ENCODE peak calls at places on chromosomes 2 and 18, in six cellular contexts. One of them, this sample, is unnamed.

GRCh38 chr2:45652090-45653050 is 895 bp downstream of the PRKCE start:
- DNase-seq in H1: no peak
- DNase-seq in heart right ventricle: peak
- DNase-seq in iris pigment epithelial cell: peak
- DNase-seq in amniotic stem cell: peak
- DNase-seq in NCI-H1436: no peak
- DNase-seq in this sample: no peak

GRCh38 chr2:240437861-240438809 is 2.7 kb downstream of the GPC1 start:
- DNase-seq in NCI-H1436: peak
- DNase-seq in heart right ventricle: peak
- DNase-seq in amniotic stem cell: peak
- DNase-seq in H1: no peak
- DNase-seq in iris pigment epithelial cell: peak
- DNase-seq in this sample: peak

GRCh38 chr2:20617081-20617575 is 33.8 kb downstream of the HS1BP3 start:
- DNase-seq in NCI-H1436: no peak
- DNase-seq in amniotic stem cell: no peak
- DNase-seq in heart right ventricle: peak
- DNase-seq in iris pigment epithelial cell: no peak
- DNase-seq in H1: no peak
- DNase-seq in this sample: no peak

GRCh38 chr18:49865401-49865800 is 52.1 kb upstream of the ACAA2 start:
- DNase-seq in iris pigment epithelial cell: no peak
- DNase-seq in NCI-H1436: no peak
- DNase-seq in heart right ventricle: peak
- DNase-seq in H1: no peak
- DNase-seq in amniotic stem cell: no peak
- DNase-seq in this sample: no peak

GRCh38 chr2:217953011-217953481 is 49.7 kb downstream of the TNS1 start:
- DNase-seq in H1: no peak
- DNase-seq in iris pigment epithelial cell: no peak
- DNase-seq in NCI-H1436: no peak
- DNase-seq in amniotic stem cell: no peak
- DNase-seq in heart right ventricle: peak
- DNase-seq in this sample: no peak

GRCh38 chr2:83378921-83379320 is 1080.2 kb downstream of the SUCLG1 start:
- DNase-seq in iris pigment epithelial cell: no peak
- DNase-seq in H1: no peak
- DNase-seq in NCI-H1436: no peak
- DNase-seq in amniotic stem cell: no peak
- DNase-seq in heart right ventricle: no peak
- DNase-seq in this sample: no peak

GRCh38 chr18:35326695-35327387 is 17.4 kb downstream of the ZNF24 start:
- DNase-seq in H1: no peak
- DNase-seq in NCI-H1436: no peak
- DNase-seq in heart right ventricle: no peak
- DNase-seq in amniotic stem cell: no peak
- DNase-seq in iris pigment epithelial cell: no peak
- DNase-seq in this sample: no peak

GRCh38 chr2:36951574-36951973 is 14.8 kb downstream of the STRN start:
- DNase-seq in amniotic stem cell: no peak
- DNase-seq in H1: no peak
- DNase-seq in heart right ventricle: no peak
- DNase-seq in iris pigment epithelial cell: peak
- DNase-seq in NCI-H1436: no peak
- DNase-seq in this sample: no peak

GRCh38 chr18:70245941-70246537 is 40.6 kb upstream of the RTTN start:
- DNase-seq in iris pigment epithelial cell: no peak
- DNase-seq in amniotic stem cell: no peak
- DNase-seq in H1: no peak
- DNase-seq in heart right ventricle: no peak
- DNase-seq in NCI-H1436: no peak
- DNase-seq in this sample: no peak

GRCh38 chr2:61762292-61762691 is 91.6 kb downstream of the FAM161A start:
- DNase-seq in NCI-H1436: no peak
- DNase-seq in H1: no peak
- DNase-seq in heart right ventricle: no peak
- DNase-seq in amniotic stem cell: no peak
- DNase-seq in iris pigment epithelial cell: peak
- DNase-seq in this sample: no peak

GRCh38 chr2:85503168-85503610 is 35.8 kb upstream of the MAT2A start:
- DNase-seq in H1: no peak
- DNase-seq in iris pigment epithelial cell: no peak
- DNase-seq in NCI-H1436: no peak
- DNase-seq in heart right ventricle: no peak
- DNase-seq in amniotic stem cell: no peak
- DNase-seq in this sample: no peak

GRCh38 chr2:168136392-168136977 is 110.9 kb downstream of the STK39 start:
- DNase-seq in iris pigment epithelial cell: peak
- DNase-seq in H1: no peak
- DNase-seq in heart right ventricle: no peak
- DNase-seq in amniotic stem cell: no peak
- DNase-seq in NCI-H1436: no peak
- DNase-seq in this sample: no peak

GRCh38 chr2:120600786-120601185 is 134.9 kb upstream of the GLI2 start:
- DNase-seq in NCI-H1436: no peak
- DNase-seq in heart right ventricle: no peak
- DNase-seq in iris pigment epithelial cell: no peak
- DNase-seq in H1: no peak
- DNase-seq in amniotic stem cell: no peak
- DNase-seq in this sample: no peak

GRCh38 chr2:120743657-120744056 is 8.0 kb downstream of the GLI2 start:
- DNase-seq in heart right ventricle: no peak
- DNase-seq in H1: no peak
- DNase-seq in amniotic stem cell: no peak
- DNase-seq in NCI-H1436: no peak
- DNase-seq in iris pigment epithelial cell: no peak
- DNase-seq in this sample: no peak

GRCh38 chr2:43105586-43106562 is 120.5 kb downstream of the ZFP36L2 start:
- DNase-seq in heart right ventricle: peak
- DNase-seq in iris pigment epithelial cell: peak
- DNase-seq in amniotic stem cell: no peak
- DNase-seq in H1: no peak
- DNase-seq in NCI-H1436: no peak
- DNase-seq in this sample: no peak

GRCh38 chr2:46663614-46664013 is 184.2 kb downstream of the TMEM247 start:
- DNase-seq in NCI-H1436: no peak
- DNase-seq in H1: no peak
- DNase-seq in iris pigment epithelial cell: no peak
- DNase-seq in amniotic stem cell: no peak
- DNase-seq in heart right ventricle: peak
- DNase-seq in this sample: no peak

GRCh38 chr2:71879509-71880184 is 268.0 kb downstream of the CYP26B1 start:
- DNase-seq in H1: no peak
- DNase-seq in amniotic stem cell: no peak
- DNase-seq in iris pigment epithelial cell: no peak
- DNase-seq in heart right ventricle: no peak
- DNase-seq in NCI-H1436: no peak
- DNase-seq in this sample: no peak

GRCh38 chr2:215907147-215907546 is 106.2 kb downstream of the MREG start:
- DNase-seq in iris pigment epithelial cell: no peak
- DNase-seq in amniotic stem cell: no peak
- DNase-seq in NCI-H1436: no peak
- DNase-seq in H1: no peak
- DNase-seq in heart right ventricle: no peak
- DNase-seq in this sample: no peak

GRCh38 chr18:48622911-48623431 is 84.1 kb downstream of the CTIF start:
- DNase-seq in amniotic stem cell: peak
- DNase-seq in iris pigment epithelial cell: peak
- DNase-seq in H1: no peak
- DNase-seq in NCI-H1436: no peak
- DNase-seq in heart right ventricle: no peak
- DNase-seq in this sample: no peak

GRCh38 chr2:98875746-98876145 is 60.3 kb downstream of the CRACDL start:
- DNase-seq in amniotic stem cell: no peak
- DNase-seq in NCI-H1436: no peak
- DNase-seq in H1: no peak
- DNase-seq in heart right ventricle: no peak
- DNase-seq in iris pigment epithelial cell: no peak
- DNase-seq in this sample: no peak

GRCh38 chr2:237752761-237753165 is 45.8 kb upstream of the RBM44 start:
- DNase-seq in NCI-H1436: no peak
- DNase-seq in amniotic stem cell: no peak
- DNase-seq in H1: no peak
- DNase-seq in heart right ventricle: no peak
- DNase-seq in iris pigment epithelial cell: no peak
- DNase-seq in this sample: no peak

GRCh38 chr2:117760916-117761315 is 53.6 kb upstream of the DDX18 start:
- DNase-seq in H1: no peak
- DNase-seq in amniotic stem cell: no peak
- DNase-seq in iris pigment epithelial cell: no peak
- DNase-seq in NCI-H1436: no peak
- DNase-seq in heart right ventricle: no peak
- DNase-seq in this sample: no peak

GRCh38 chr18:48732767-48733424 is 194.1 kb downstream of the CTIF start:
- DNase-seq in H1: no peak
- DNase-seq in heart right ventricle: no peak
- DNase-seq in amniotic stem cell: no peak
- DNase-seq in iris pigment epithelial cell: no peak
- DNase-seq in NCI-H1436: peak
- DNase-seq in this sample: no peak

GRCh38 chr2:66695211-66695735 is 260.3 kb downstream of the MEIS1 start:
- DNase-seq in H1: no peak
- DNase-seq in amniotic stem cell: no peak
- DNase-seq in iris pigment epithelial cell: no peak
- DNase-seq in heart right ventricle: no peak
- DNase-seq in NCI-H1436: no peak
- DNase-seq in this sample: no peak

GRCh38 chr2:172928754-172929153 is 146.9 kb upstream of the MAP3K20 start:
- DNase-seq in NCI-H1436: no peak
- DNase-seq in amniotic stem cell: no peak
- DNase-seq in H1: no peak
- DNase-seq in iris pigment epithelial cell: peak
- DNase-seq in heart right ventricle: no peak
- DNase-seq in this sample: no peak

GRCh38 chr2:100017633-100018032 is 124.8 kb downstream of the AFF3 start:
- DNase-seq in amniotic stem cell: no peak
- DNase-seq in iris pigment epithelial cell: no peak
- DNase-seq in H1: no peak
- DNase-seq in heart right ventricle: no peak
- DNase-seq in NCI-H1436: no peak
- DNase-seq in this sample: no peak

GRCh38 chr2:217429981-217430500 is 570.2 kb upstream of the TNP1 start:
- DNase-seq in heart right ventricle: no peak
- DNase-seq in H1: no peak
- DNase-seq in NCI-H1436: no peak
- DNase-seq in iris pigment epithelial cell: peak
- DNase-seq in amniotic stem cell: no peak
- DNase-seq in this sample: no peak

GRCh38 chr18:45854036-45854586 is 28.6 kb downstream of the SIGLEC15 start:
- DNase-seq in H1: no peak
- DNase-seq in iris pigment epithelial cell: no peak
- DNase-seq in amniotic stem cell: no peak
- DNase-seq in NCI-H1436: no peak
- DNase-seq in heart right ventricle: no peak
- DNase-seq in this sample: peak

GRCh38 chr2:160377204-160377995 is 116.2 kb downstream of the RBMS1 start:
- DNase-seq in amniotic stem cell: no peak
- DNase-seq in heart right ventricle: no peak
- DNase-seq in iris pigment epithelial cell: peak
- DNase-seq in H1: no peak
- DNase-seq in NCI-H1436: no peak
- DNase-seq in this sample: no peak

GRCh38 chr2:45300026-45300750 is 290.9 kb upstream of the SIX2 start:
- DNase-seq in iris pigment epithelial cell: no peak
- DNase-seq in H1: no peak
- DNase-seq in NCI-H1436: no peak
- DNase-seq in amniotic stem cell: no peak
- DNase-seq in heart right ventricle: no peak
- DNase-seq in this sample: no peak

GRCh38 chr2:30717081-30717650 is 90.1 kb downstream of the CAPN13 start:
- DNase-seq in heart right ventricle: no peak
- DNase-seq in NCI-H1436: no peak
- DNase-seq in iris pigment epithelial cell: no peak
- DNase-seq in H1: no peak
- DNase-seq in amniotic stem cell: no peak
- DNase-seq in this sample: no peak

GRCh38 chr2:158034198-158034831 is 67.4 kb upstream of the UPP2 start:
- DNase-seq in H1: no peak
- DNase-seq in NCI-H1436: peak
- DNase-seq in amniotic stem cell: peak
- DNase-seq in iris pigment epithelial cell: peak
- DNase-seq in heart right ventricle: no peak
- DNase-seq in this sample: peak

GRCh38 chr2:222982010-222982908 is 69.7 kb upstream of the KCNE4 start:
- DNase-seq in amniotic stem cell: peak
- DNase-seq in NCI-H1436: peak
- DNase-seq in iris pigment epithelial cell: peak
- DNase-seq in H1: no peak
- DNase-seq in heart right ventricle: no peak
- DNase-seq in this sample: no peak

GRCh38 chr2:237156131-237156856 is 70.6 kb downstream of the COPS8 start:
- DNase-seq in heart right ventricle: peak
- DNase-seq in amniotic stem cell: peak
- DNase-seq in NCI-H1436: no peak
- DNase-seq in H1: no peak
- DNase-seq in iris pigment epithelial cell: peak
- DNase-seq in this sample: no peak

GRCh38 chr2:240250985-240251847 is 110.8 kb upstream of the OTOS start:
- DNase-seq in NCI-H1436: no peak
- DNase-seq in iris pigment epithelial cell: peak
- DNase-seq in H1: no peak
- DNase-seq in amniotic stem cell: peak
- DNase-seq in heart right ventricle: peak
- DNase-seq in this sample: no peak

GRCh38 chr18:28455971-28456370 is 279.0 kb upstream of the CDH2 start:
- DNase-seq in iris pigment epithelial cell: no peak
- DNase-seq in NCI-H1436: no peak
- DNase-seq in amniotic stem cell: no peak
- DNase-seq in H1: no peak
- DNase-seq in heart right ventricle: no peak
- DNase-seq in this sample: no peak

This sample was measured in D721Med.